ENCODE peak calls at places on chromosomes 3 and 15, in ten cellular contexts. C, Y, H, Z, J, X, M, A, Q and U are unnamed samples. For H3K4me1, the result is how much of the 10 kb centered on the place peaks cover.

GRCh38 chr3:100893590-100893989 is 99.6 kb downstream of the ABI3BP start:
- DNase-seq in Z (no peak), M (no peak), C (no peak), A (peak), X (no peak), Q (peak), J (peak), Y (no peak), H (no peak), U (no peak)

GRCh38 chr3:100590114-100590839 is 19.1 kb upstream of the ADGRG7 start:
- DNase-seq in Z (no peak), Y (no peak), M (no peak), J (peak), H (no peak), A (peak), Q (no peak), X (peak), C (no peak), U (peak)

GRCh38 chr3:11835028-11835639 is 11.6 kb downstream of the TAMM41 start:
- DNase-seq in Y (no peak), A (peak), J (peak), M (no peak), H (no peak), Z (no peak), X (no peak), Q (no peak), C (no peak), U (no peak)

GRCh38 chr15:77672110-77672509 is 39.4 kb upstream of the LINGO1 start:
- DNase-seq in Z (no peak), M (no peak), J (no peak), Y (no peak), C (no peak), H (no peak), X (no peak), A (no peak), Q (no peak), U (no peak)

GRCh38 chr15:90344632-90345031 is 7.5 kb upstream of the ZNF774 start:
- DNase-seq in C (no peak), J (no peak), A (no peak), M (no peak), Y (no peak), X (no peak), Q (no peak), H (no peak), Z (no peak), U (no peak)

GRCh38 chr15:25391971-25392733 is 46.7 kb downstream of the UBE3A start:
- DNase-seq in Q (no peak), Z (no peak), Y (no peak), A (peak), H (no peak), J (peak), X (no peak), M (no peak), C (no peak), U (peak)

GRCh38 chr3:58160399-58160798 is 50.4 kb downstream of the DNASE1L3 start:
- DNase-seq in Y (no peak), Z (no peak), M (no peak), C (no peak), H (no peak), Q (no peak), J (no peak), X (no peak), A (no peak), U (no peak)

GRCh38 chr15:63870403-63871209 is 36.9 kb upstream of the HERC1 start:
- DNase-seq in A (peak), J (peak), M (no peak), H (no peak), X (no peak), Y (no peak), C (no peak), Q (no peak), Z (no peak), U (peak)

GRCh38 chr3:46089237-46090011 is 62.1 kb upstream of the XCR1 start:
- DNase-seq in A (peak), Z (peak), M (peak), X (peak), Y (peak), H (peak), Q (peak), C (peak), J (peak), U (no peak)

GRCh38 chr3:149376728-149377407 is 581 bp downstream of the TM4SF1 start:
- DNase-seq in M (no peak), X (no peak), H (no peak), J (no peak), C (no peak), Z (no peak), Q (no peak), Y (no peak), A (peak), U (no peak)

GRCh38 chr3:194536883-194537637 is 50.3 kb upstream of the ATP13A3 start:
- DNase-seq in Q (no peak), H (no peak), Z (peak), M (no peak), A (peak), C (no peak), Y (no peak), X (no peak), J (peak), U (no peak)

GRCh38 chr3:139293665-139294023 is 50.2 kb upstream of the MRPS22 start:
- DNase-seq in M (no peak), J (no peak), A (no peak), C (no peak), Q (no peak), X (no peak), H (no peak), Y (no peak), Z (no peak), U (no peak)

GRCh38 chr15:62068071-62068786 is 1.5 kb downstream of the C2CD4A start:
- DNase-seq in Z (peak), X (no peak), J (peak), A (peak), C (peak), Q (peak), Y (no peak), M (peak), H (no peak), U (no peak)

GRCh38 chr3:189714991-189715961 is 84.1 kb downstream of the TP63 start:
- DNase-seq in Q (no peak), M (no peak), H (no peak), Y (no peak), J (peak), A (peak), X (no peak), Z (no peak), C (no peak), U (no peak)

GRCh38 chr3:189132125-189132744 is 39.5 kb upstream of the TPRG1 start:
- DNase-seq in X (peak), C (peak), Q (peak), J (peak), H (no peak), Y (peak), M (peak), Z (no peak), A (peak), U (peak)

GRCh38 chr3:143769663-143770062 is 78.6 kb downstream of the SLC9A9 start:
- DNase-seq in C (no peak), Y (no peak), X (no peak), Q (no peak), M (no peak), A (no peak), J (peak), H (no peak), Z (no peak), U (no peak)

GRCh38 chr3:149713730-149714654 is 38.3 kb downstream of the COMMD2 start:
- DNase-seq in H (no peak), X (no peak), C (no peak), J (no peak), A (no peak), Z (no peak), Q (no peak), M (no peak), Y (no peak), U (no peak)

GRCh38 chr15:86571873-86572272 is 492.2 kb downstream of the AGBL1 start:
- DNase-seq in Q (no peak), A (no peak), M (no peak), C (no peak), J (no peak), Z (no peak), X (no peak), Y (no peak), H (no peak), U (no peak)

GRCh38 chr3:116445291-116445841 is at the start of gene LSAMP:
- DNase-seq in M (no peak), Q (no peak), H (no peak), Y (no peak), C (no peak), X (no peak), Z (peak), J (peak), A (no peak), U (no peak)

GRCh38 chr15:39363761-39364586 is 216.9 kb upstream of the THBS1 start:
- DNase-seq in Q (no peak), M (no peak), Z (no peak), X (no peak), J (no peak), A (peak), Y (no peak), H (no peak), C (no peak), U (peak)

GRCh38 chr15:72338148-72338547 is 18.2 kb upstream of the CELF6 start:
- DNase-seq in J (no peak), A (no peak), X (no peak), C (no peak), Y (no peak), M (no peak), Q (no peak), H (no peak), Z (no peak), U (no peak)

GRCh38 chr15:58165661-58166060 is 27.5 kb downstream of the AQP9 start:
- DNase-seq in J (no peak), Z (no peak), A (peak), C (no peak), Q (no peak), X (no peak), Y (no peak), H (no peak), M (no peak), U (no peak)

GRCh38 chr3:187924651-187925050 is 179.4 kb upstream of the BCL6 start:
- DNase-seq in J (no peak), H (no peak), Z (no peak), Q (no peak), C (no peak), Y (no peak), A (no peak), X (no peak), M (no peak), U (no peak)

GRCh38 chr15:27398631-27399030 is 427.6 kb downstream of the GABRG3 start:
- DNase-seq in C (no peak), M (no peak), Z (no peak), A (no peak), Q (no peak), J (no peak), X (no peak), Y (no peak), H (no peak), U (peak)

GRCh38 chr3:54960066-54960465 is 32.2 kb upstream of the LRTM1 start:
- DNase-seq in A (no peak), H (no peak), C (no peak), M (no peak), Q (no peak), Z (no peak), X (no peak), J (no peak), Y (no peak), U (no peak)

GRCh38 chr15:70526221-70526973 is 237.0 kb downstream of the UACA start:
- DNase-seq in A (peak), C (no peak), H (no peak), Z (no peak), M (peak), Y (no peak), Q (no peak), X (peak), J (peak), U (peak)

GRCh38 chr15:31365655-31366127 is 39.1 kb downstream of the KLF13 start:
- DNase-seq in Q (peak), X (peak), Y (peak), C (peak), M (peak), Z (peak), J (peak), H (peak), A (no peak), U (no peak)

GRCh38 chr3:119184808-119185690 is 11.7 kb downstream of the UPK1B start:
- DNase-seq in C (no peak), Q (no peak), A (peak), X (no peak), Z (no peak), M (no peak), Y (no peak), H (no peak), J (peak), U (peak)

GRCh38 chr3:170128977-170129431 is 52.5 kb downstream of the PHC3 start:
- DNase-seq in X (no peak), Q (no peak), C (no peak), M (no peak), Y (no peak), H (no peak), J (peak), A (peak), Z (no peak), U (peak)

GRCh38 chr3:84772841-84773240 is 185.9 kb upstream of the CADM2 start:
- DNase-seq in C (no peak), J (no peak), Y (no peak), Z (no peak), M (no peak), Q (no peak), A (peak), H (no peak), X (no peak), U (no peak)

GRCh38 chr15:63019539-63020109 is 22.9 kb upstream of the TPM1 start:
- DNase-seq in H (no peak), C (no peak), Q (no peak), X (no peak), Y (no peak), M (no peak), J (peak), A (peak), Z (no peak), U (peak)

GRCh38 chr3:115146032-115146417 is 1.1 kb downstream of the ZBTB20 start:
- DNase-seq in Y (peak), H (no peak), A (peak), M (no peak), Q (no peak), J (peak), C (no peak), X (peak), Z (no peak), U (peak)

GRCh38 chr15:65724479-65724878 is 67.6 kb downstream of the DENND4A start:
- DNase-seq in Z (no peak), C (no peak), H (no peak), A (no peak), X (no peak), Q (no peak), M (no peak), J (no peak), Y (no peak), U (no peak)

GRCh38 chr15:27679621-27680521 is 419.2 kb downstream of the OCA2 start:
- DNase-seq in X (no peak), M (no peak), H (no peak), Z (no peak), C (no peak), J (no peak), Y (no peak), Q (no peak), A (no peak), U (no peak)

DNA sequence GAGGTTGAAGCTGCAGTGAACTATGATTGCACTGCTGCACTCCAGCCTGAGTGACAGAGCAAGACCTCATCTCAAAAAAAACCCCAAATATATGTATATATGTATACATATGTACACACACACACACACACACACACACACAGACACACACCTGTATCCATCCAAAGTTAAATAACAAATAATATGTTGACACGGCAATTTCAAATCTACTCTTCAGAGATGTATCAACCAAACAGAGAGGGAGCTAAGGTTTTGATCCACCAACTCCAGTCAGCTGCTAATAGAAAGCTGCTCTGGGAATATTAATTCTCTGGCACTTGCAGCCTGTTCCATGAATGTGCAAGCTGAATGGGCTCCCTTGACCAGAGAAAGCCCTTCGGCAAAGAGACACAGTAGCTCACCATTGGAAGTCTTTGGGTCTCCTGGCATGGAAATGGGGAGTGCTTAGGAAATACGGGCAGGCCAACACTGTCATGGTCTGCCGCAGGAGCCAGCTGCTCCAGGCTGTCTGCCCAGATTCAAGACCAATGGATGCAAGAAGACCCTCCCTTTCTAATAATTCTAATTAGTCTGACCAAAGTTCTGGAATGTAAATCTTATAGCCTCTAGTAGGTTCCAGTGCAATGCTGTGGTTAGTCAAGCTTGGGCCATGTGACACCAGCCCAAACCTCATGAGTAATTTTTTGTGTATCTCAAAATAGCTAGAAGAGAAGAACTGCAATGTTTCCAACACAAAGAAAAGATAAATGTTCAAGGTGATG is 299.8 kb downstream of the KBTBD8 start:
- DNase-seq in A (no peak), J (no peak), Y (no peak), Z (no peak), H (no peak), C (no peak), Q (no peak), X (no peak), M (no peak), U (no peak)
- H3K4me1 ChIP-seq in A (under half), J (under half), Y (under half), Z (under half), H (under half), C (under half), Q (under half), X (under half), M (under half), U (under half)

GRCh38 chr15:96372554-96372953 is 42.1 kb downstream of the NR2F2 start:
- DNase-seq in J (no peak), Y (no peak), X (no peak), C (no peak), Z (no peak), Q (no peak), M (no peak), H (no peak), A (no peak), U (no peak)
- H3K4me1 ChIP-seq in J (under half), Y (under half), X (under half), C (under half), Z (under half), Q (under half), M (under half), H (under half), A (under half), U (under half)

DNA sequence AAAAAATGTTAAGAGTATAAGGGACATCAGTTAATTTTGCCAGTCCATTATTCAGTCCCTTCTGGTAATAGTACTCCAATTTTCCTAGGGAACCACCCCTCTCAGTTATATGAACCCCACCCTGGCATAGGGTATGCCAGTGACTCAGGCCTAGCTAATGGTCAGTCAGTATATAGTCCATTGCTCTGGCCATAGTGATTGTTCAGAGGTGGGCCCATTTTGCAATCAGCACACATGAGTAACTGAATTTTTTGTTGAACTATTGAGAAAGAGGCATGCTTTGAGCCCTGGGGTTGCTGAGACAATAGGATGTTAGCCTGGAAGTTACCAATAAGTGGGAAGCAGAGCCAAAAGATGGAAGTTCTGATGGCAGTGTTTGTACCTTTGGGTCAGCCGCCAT is 4.1 kb downstream of the LRCH3 start:
- DNase-seq in X (peak), H (no peak), Z (no peak), Q (no peak), M (no peak), Y (peak), J (peak), A (peak), C (no peak), U (peak)
- H3K4me1 ChIP-seq in X (under half), H (under half), Z (under half), Q (under half), M (half or more), Y (under half), J (under half), A (under half), C (half or more), U (under half)

GRCh38 chr3:30826381-30827061 is 67.9 kb downstream of the GADL1 start:
- DNase-seq in M (no peak), J (no peak), C (no peak), A (peak), Y (no peak), Q (no peak), Z (no peak), X (no peak), H (no peak), U (peak)
- H3K4me1 ChIP-seq in M (under half), J (under half), C (under half), A (under half), Y (under half), Q (under half), Z (under half), X (under half), H (under half), U (under half)

GRCh38 chr15:41942886-41943285 is 29.5 kb downstream of the EHD4 start:
- DNase-seq in X (no peak), M (no peak), Y (no peak), Q (no peak), A (no peak), H (no peak), C (no peak), J (no peak), Z (no peak), U (no peak)
- H3K4me1 ChIP-seq in X (under half), M (under half), Y (under half), Q (under half), A (half or more), H (under half), C (half or more), J (half or more), Z (under half), U (under half)

DNA sequence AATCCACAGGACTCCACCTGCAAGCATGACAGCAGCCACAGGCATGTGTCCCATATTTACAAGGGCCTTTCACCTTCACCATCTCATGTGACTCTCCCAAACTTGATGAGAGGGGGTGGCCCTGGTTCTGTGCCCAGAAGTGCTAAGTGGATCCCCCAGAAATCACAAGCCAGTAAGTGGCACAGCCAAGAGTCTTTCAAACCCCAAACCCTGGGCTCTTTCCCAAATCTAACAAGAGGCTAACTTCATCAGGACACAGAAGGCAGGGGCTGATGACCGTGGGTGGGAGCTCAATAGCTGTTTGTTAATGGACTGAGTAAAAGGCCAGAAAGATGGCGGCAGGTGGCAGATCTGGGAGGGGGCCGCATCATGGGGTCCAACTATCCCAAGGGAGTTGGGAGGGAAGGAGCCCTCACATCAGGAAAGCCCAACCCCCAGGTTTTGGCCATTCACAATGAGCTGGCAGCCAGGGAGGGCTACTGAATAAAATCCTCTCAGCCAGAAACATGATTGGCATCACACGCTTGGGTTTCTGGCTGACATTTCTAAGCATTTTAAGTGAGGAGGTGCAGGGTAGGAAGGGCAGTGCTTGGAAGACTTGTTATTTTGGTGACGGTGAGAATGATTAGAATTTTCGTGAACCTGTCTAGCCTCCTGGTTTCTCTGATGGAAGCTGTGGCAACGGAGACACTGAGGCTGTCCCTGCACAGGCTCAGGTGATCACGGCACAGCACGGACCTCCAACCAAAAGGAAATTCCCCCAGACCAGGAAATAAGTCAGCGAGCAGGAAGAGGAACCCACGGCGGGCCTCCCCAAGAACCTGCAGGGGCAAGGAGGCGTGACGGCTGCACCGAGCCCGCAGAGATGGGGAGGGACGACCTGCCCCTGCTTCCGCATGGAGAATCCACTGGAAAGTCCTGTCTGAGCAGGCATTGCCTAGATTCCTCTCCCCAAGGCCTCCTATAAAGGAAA is 109.3 kb downstream of the OXNAD1 start:
- DNase-seq in A (no peak), X (no peak), J (no peak), C (no peak), Q (no peak), Y (no peak), M (peak), Z (no peak), H (no peak), U (no peak)
- H3K4me1 ChIP-seq in A (under half), X (under half), J (under half), C (half or more), Q (under half), Y (under half), M (half or more), Z (under half), H (under half), U (under half)

GRCh38 chr3:159947220-159947619 is 41.4 kb upstream of the IL12A start:
- DNase-seq in X (no peak), Y (no peak), A (no peak), Z (no peak), C (no peak), H (no peak), Q (no peak), M (no peak), J (peak), U (peak)
- H3K4me1 ChIP-seq in X (under half), Y (under half), A (under half), Z (under half), C (under half), H (under half), Q (under half), M (under half), J (under half), U (under half)

GRCh38 chr3:105714459-105714858 is 154.4 kb downstream of the CBLB start:
- DNase-seq in A (no peak), J (no peak), Q (no peak), Y (no peak), X (no peak), H (no peak), Z (no peak), M (peak), C (no peak), U (no peak)
- H3K4me1 ChIP-seq in A (under half), J (under half), Q (under half), Y (under half), X (under half), H (under half), Z (under half), M (under half), C (under half), U (under half)